ENCODE peak calls at places on chromosome 7, in ten cellular contexts. I, Y, R, H, E, O, X, Q, T and W are unnamed samples.

GRCh38 chr7:28151965-28152364 is 28.6 kb downstream of the JAZF1 start:
- DNase-seq in I (no peak), Y (no peak), R (no peak), H (no peak), E (no peak), O (no peak), X (no peak), Q (no peak), T (peak), W (no peak)

GRCh38 chr7:49367072-49367471 is 406.4 kb upstream of the VWC2 start:
- DNase-seq in I (no peak), Y (no peak), R (no peak), H (no peak), E (no peak), O (no peak), X (no peak), Q (no peak), T (no peak), W (no peak)

GRCh38 chr7:2516194-2516555 is 3.4 kb upstream of the LFNG start:
- DNase-seq in I (no peak), Y (no peak), R (no peak), H (no peak), E (no peak), O (no peak), X (peak), Q (no peak), T (no peak), W (no peak)

GRCh38 chr7:19079066-19079465 is 38.4 kb downstream of the TWIST1 start:
- DNase-seq in I (no peak), Y (no peak), R (no peak), H (no peak), E (no peak), O (no peak), X (no peak), Q (no peak), T (no peak), W (no peak)

GRCh38 chr7:116592041-116592355 is 67.2 kb downstream of the CAV1 start:
- DNase-seq in I (no peak), Y (no peak), R (no peak), H (no peak), E (no peak), O (no peak), X (no peak), Q (no peak), T (no peak), W (no peak)

GRCh38 chr7:118152632-118153031 is 31.3 kb upstream of the LSM8 start:
- DNase-seq in I (no peak), Y (no peak), R (no peak), H (no peak), E (no peak), O (no peak), X (no peak), Q (no peak), T (no peak), W (no peak)

GRCh38 chr7:75716992-75717626 is 21.6 kb downstream of the HIP1 start:
- DNase-seq in I (peak), Y (no peak), R (no peak), H (peak), E (no peak), O (no peak), X (peak), Q (no peak), T (peak), W (no peak)

GRCh38 chr7:4067476-4067760 is 614.7 kb upstream of the FOXK1 start:
- DNase-seq in I (no peak), Y (no peak), R (no peak), H (no peak), E (no peak), O (no peak), X (no peak), Q (no peak), T (no peak), W (no peak)

GRCh38 chr7:42237891-42238531 is 1.0 kb upstream of the GLI3 start:
- DNase-seq in I (peak), Y (peak), R (peak), H (no peak), E (peak), O (peak), X (no peak), Q (peak), T (peak), W (no peak)

GRCh38 chr7:51021906-51022570 is 239.3 kb upstream of the GRB10 start:
- DNase-seq in I (no peak), Y (no peak), R (no peak), H (no peak), E (no peak), O (no peak), X (no peak), Q (no peak), T (no peak), W (no peak)

GRCh38 chr7:26398436-26399308 is 107.0 kb downstream of the SNX10 start:
- DNase-seq in I (peak), Y (peak), R (peak), H (no peak), E (peak), O (peak), X (peak), Q (peak), T (peak), W (peak)
- TF ChIP-seq POLR2A in I (no peak), Y (peak), R (peak), H (no peak), E (peak), O (peak), X (no peak), Q (peak), T (peak), W (no peak)

GRCh38 chr7:100546129-100546867 is 7.3 kb downstream of the AGFG2 start:
- DNase-seq in I (no peak), Y (no peak), R (no peak), H (peak), E (no peak), O (no peak), X (peak), Q (peak), T (peak), W (no peak)

GRCh38 chr7:100544386-100544785 is 5.4 kb downstream of the AGFG2 start:
- DNase-seq in I (no peak), Y (no peak), R (no peak), H (peak), E (no peak), O (no peak), X (no peak), Q (no peak), T (no peak), W (no peak)

GRCh38 chr7:100545636-100546128 is 6.7 kb downstream of the AGFG2 start:
- DNase-seq in I (peak), Y (no peak), R (peak), H (peak), E (peak), O (no peak), X (peak), Q (peak), T (peak), W (no peak)

GRCh38 chr7:100543586-100543985 is 4.6 kb downstream of the AGFG2 start:
- DNase-seq in I (no peak), Y (no peak), R (no peak), H (no peak), E (no peak), O (no peak), X (no peak), Q (no peak), T (no peak), W (no peak)

GRCh38 chr7:100544949-100545635 is 6.1 kb downstream of the AGFG2 start:
- DNase-seq in I (no peak), Y (no peak), R (no peak), H (peak), E (peak), O (no peak), X (no peak), Q (no peak), T (no peak), W (no peak)
- TF ChIP-seq POLR2A in I (no peak), Y (no peak), R (no peak), H (no peak), E (peak), O (no peak), X (no peak), Q (no peak), T (no peak), W (no peak)

GRCh38 chr7:100859856-100860255 is 7.3 kb upstream of the TRIP6 start:
- DNase-seq in I (no peak), Y (peak), R (no peak), H (no peak), E (no peak), O (no peak), X (no peak), Q (no peak), T (no peak), W (no peak)

GRCh38 chr7:100863406-100863950 is 3.7 kb upstream of the TRIP6 start:
- DNase-seq in I (no peak), Y (peak), R (no peak), H (peak), E (no peak), O (no peak), X (no peak), Q (no peak), T (peak), W (no peak)

GRCh38 chr7:100864263-100864845 is 2.8 kb upstream of the TRIP6 start:
- DNase-seq in I (no peak), Y (peak), R (no peak), H (no peak), E (no peak), O (no peak), X (no peak), Q (no peak), T (no peak), W (no peak)

GRCh38 chr7:100861616-100861985 is 5.6 kb upstream of the TRIP6 start:
- DNase-seq in I (no peak), Y (peak), R (no peak), H (no peak), E (no peak), O (no peak), X (no peak), Q (no peak), T (no peak), W (no peak)

GRCh38 chr7:100860702-100861615 is 6.2 kb upstream of the TRIP6 start:
- DNase-seq in I (no peak), Y (peak), R (no peak), H (no peak), E (no peak), O (no peak), X (no peak), Q (no peak), T (no peak), W (no peak)
- TF ChIP-seq POLR2A in I (no peak), Y (no peak), R (no peak), H (no peak), E (no peak), O (no peak), X (no peak), Q (no peak), T (no peak), W (no peak)

GRCh38 chr7:155251831-155252230 is 45.8 kb upstream of the INSIG1 start:
- DNase-seq in I (no peak), Y (no peak), R (no peak), H (no peak), E (no peak), O (no peak), X (no peak), Q (no peak), T (no peak), W (no peak)
- TF ChIP-seq POLR2A in I (no peak), Y (no peak), R (no peak), H (no peak), E (no peak), O (no peak), X (no peak), Q (no peak), T (no peak), W (no peak)

DNA sequence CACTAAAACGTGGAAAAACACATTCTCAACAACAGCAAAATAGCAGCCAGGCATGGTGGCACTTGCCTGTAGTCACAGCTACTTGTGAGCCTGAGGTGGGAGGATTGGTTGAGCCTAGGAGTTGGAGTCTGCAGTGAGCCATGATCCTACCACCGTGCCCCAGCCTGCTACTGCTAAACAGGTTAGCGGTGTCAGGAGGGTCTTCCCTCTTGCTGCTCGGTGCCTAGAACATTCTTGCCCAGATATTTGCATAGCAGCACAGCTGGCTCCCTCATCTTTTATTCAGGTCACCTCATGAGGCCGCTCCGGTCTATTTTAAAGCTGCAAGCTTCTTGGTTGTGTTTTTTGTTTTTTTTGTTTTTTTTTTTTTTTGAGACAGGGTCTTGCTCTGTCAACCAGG is 2.9 kb upstream of the RABGEF1 start:
- DNase-seq in I (no peak), Y (no peak), R (no peak), H (no peak), E (no peak), O (no peak), X (no peak), Q (no peak), T (no peak), W (no peak)
- TF ChIP-seq POLR2A in I (no peak), Y (no peak), R (no peak), H (no peak), E (no peak), O (no peak), X (no peak), Q (no peak), T (no peak), W (no peak)

GRCh38 chr7:92836489-92837213 is at the start of gene CDK6:
- DNase-seq in I (peak), Y (peak), R (peak), H (peak), E (peak), O (no peak), X (peak), Q (peak), T (peak), W (peak)
- TF ChIP-seq POLR2A in I (peak), Y (peak), R (peak), H (peak), E (no peak), O (no peak), X (no peak), Q (no peak), T (no peak), W (no peak)

GRCh38 chr7:29480456-29480855 is 83.2 kb upstream of the PRR15 start:
- DNase-seq in I (no peak), Y (no peak), R (no peak), H (no peak), E (peak), O (no peak), X (no peak), Q (no peak), T (no peak), W (no peak)
- TF ChIP-seq POLR2A in I (no peak), Y (peak), R (no peak), H (no peak), E (no peak), O (no peak), X (no peak), Q (no peak), T (no peak), W (no peak)

DNA sequence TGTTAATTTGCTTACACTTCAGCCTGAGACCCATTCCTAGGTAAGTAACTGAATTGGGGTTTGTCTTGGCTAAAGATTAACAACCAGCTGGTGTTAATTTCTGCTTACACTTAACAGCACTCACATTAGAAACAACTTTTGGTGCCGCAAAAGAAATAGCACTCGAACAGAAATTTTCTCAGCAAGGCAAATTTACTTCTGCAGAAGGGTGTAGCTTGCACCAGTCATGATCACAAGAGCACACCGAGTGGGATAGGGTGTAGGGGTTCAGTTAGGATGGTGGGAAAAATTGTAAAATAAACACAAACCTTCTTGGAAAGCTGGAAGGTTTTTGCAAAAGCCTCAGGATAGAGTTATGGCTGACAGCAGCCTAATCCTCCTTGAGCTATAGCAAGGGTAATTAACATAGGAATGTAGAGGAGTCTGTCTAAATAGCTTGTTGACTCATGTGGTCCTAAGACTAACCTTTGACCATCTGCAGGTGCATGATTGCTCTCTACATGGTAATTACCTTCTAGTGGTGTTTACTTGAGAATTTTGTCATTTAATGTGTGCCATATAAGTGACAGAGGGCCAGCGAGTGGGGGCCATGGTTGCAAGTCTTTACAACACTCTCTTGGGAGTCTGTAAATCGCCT is 67.8 kb upstream of the CDK13 start:
- DNase-seq in I (no peak), Y (no peak), R (no peak), H (no peak), E (no peak), O (no peak), X (no peak), Q (no peak), T (no peak), W (no peak)
- TF ChIP-seq POLR2A in I (no peak), Y (no peak), R (no peak), H (no peak), E (no peak), O (no peak), X (no peak), Q (no peak), T (no peak), W (no peak)